ENCODE peak calls at places on chromosomes 5 and 9, in four cellular contexts. One of them, this sample, is unnamed.

GRCh38 chr5:55226027-55226933 is 835 bp downstream of the MCIDAS start:
- DNase-seq in HepG2: peak; percentile 38
- DNase-seq in H1: peak; percentile 92
- DNase-seq in HCT116: peak; percentile 72
- DNase-seq in this sample: peak; percentile 89

GRCh38 chr5:43514471-43514815 is 505 bp downstream of the C5orf34 start:
- DNase-seq in HepG2: peak; percentile 21
- DNase-seq in H1: no peak
- DNase-seq in HCT116: no peak
- DNase-seq in this sample: no peak

GRCh38 chr5:111641533-111642230 is 115.3 kb downstream of the NREP start:
- DNase-seq in H1: no peak
- DNase-seq in HCT116: no peak
- DNase-seq in HepG2: no peak
- DNase-seq in this sample: no peak

GRCh38 chr5:150077060-150077459 is 9.3 kb downstream of the CSF1R start:
- DNase-seq in HepG2: no peak
- DNase-seq in HCT116: no peak
- DNase-seq in H1: peak; percentile 20
- DNase-seq in this sample: no peak

GRCh38 chr9:5478214-5478613 is 27.9 kb downstream of the CD274 start:
- DNase-seq in HepG2: no peak
- DNase-seq in HCT116: no peak
- DNase-seq in H1: no peak
- DNase-seq in this sample: no peak

GRCh38 chr5:152568101-152568500 is 163.0 kb upstream of the NMUR2 start:
- DNase-seq in H1: no peak
- DNase-seq in HepG2: no peak
- DNase-seq in HCT116: no peak
- DNase-seq in this sample: no peak

GRCh38 chr5:107949688-107950341 is 279.1 kb upstream of the EFNA5 start:
- DNase-seq in H1: no peak
- DNase-seq in HCT116: no peak
- DNase-seq in HepG2: no peak
- DNase-seq in this sample: no peak

GRCh38 chr5:136058031-136058971 is 29.5 kb downstream of the TGFBI start:
- DNase-seq in HCT116: peak; percentile 35
- DNase-seq in H1: peak; percentile 55
- DNase-seq in HepG2: peak; percentile 99
- DNase-seq in this sample: no peak

GRCh38 chr5:179141867-179142266 is 81.7 kb downstream of the ZNF354C start:
- DNase-seq in HCT116: no peak
- DNase-seq in HepG2: no peak
- DNase-seq in H1: no peak
- DNase-seq in this sample: no peak

DNA sequence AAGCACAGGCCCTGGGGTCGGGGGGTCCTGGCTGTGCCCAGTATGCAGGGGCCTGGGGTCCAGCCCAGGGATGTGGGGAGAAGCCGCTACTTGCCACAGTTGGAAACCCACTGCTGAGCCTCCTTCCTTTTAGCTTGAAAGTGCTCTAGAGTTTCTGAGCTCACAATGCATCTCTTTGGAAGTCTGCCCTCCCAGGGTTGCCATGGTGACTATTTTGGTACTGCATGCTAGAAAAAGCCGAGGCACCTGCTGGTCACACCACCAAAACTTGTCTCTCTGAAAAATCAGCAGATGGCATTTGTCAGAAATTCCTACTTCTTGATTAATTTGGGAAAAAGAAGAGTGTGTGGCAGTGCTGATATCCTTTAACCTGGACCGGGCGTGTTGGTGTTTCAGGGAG is 151.8 kb downstream of the SEC61B start:
- DNase-seq in H1: no peak
- DNase-seq in HepG2: no peak
- DNase-seq in HCT116: no peak
- DNase-seq in this sample: no peak
- TF ChIP-seq FOSL1 in H1: no peak
- TF ChIP-seq FOSL1 in HepG2: no peak
- TF ChIP-seq FOSL1 in HCT116: no peak
- TF ChIP-seq FOSL1 in this sample: no peak

DNA sequence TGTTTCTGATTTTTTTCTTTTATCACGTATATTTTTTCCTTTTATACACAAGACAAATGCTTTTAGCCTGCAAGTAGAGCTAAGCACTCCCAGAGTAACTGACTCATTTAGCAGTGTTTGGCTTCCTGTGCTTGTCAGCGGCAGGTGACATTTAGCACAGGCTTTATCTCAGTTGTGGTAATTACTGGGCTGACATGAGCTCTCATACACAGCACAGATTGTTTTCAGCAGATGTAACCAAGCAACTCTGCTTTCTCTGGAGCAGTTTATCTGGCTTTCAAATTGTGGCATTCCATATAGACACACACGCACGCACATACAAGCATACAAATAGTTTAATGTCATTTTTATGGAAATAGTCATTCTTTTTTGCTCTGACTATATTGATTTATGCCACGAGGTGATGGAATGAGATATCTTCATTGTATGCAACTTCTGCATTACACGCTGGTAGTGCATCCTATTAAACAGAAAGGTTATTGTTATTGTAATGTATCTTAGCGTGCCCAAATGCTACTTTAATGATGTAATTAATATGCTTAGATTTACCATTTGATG is 379.0 kb upstream of the GRAMD2B start:
- DNase-seq in HCT116: no peak
- DNase-seq in HepG2: no peak
- DNase-seq in H1: no peak
- DNase-seq in this sample: no peak
- TF ChIP-seq FOSL1 in HCT116: no peak
- TF ChIP-seq FOSL1 in HepG2: no peak
- TF ChIP-seq FOSL1 in H1: no peak
- TF ChIP-seq FOSL1 in this sample: no peak

DNA sequence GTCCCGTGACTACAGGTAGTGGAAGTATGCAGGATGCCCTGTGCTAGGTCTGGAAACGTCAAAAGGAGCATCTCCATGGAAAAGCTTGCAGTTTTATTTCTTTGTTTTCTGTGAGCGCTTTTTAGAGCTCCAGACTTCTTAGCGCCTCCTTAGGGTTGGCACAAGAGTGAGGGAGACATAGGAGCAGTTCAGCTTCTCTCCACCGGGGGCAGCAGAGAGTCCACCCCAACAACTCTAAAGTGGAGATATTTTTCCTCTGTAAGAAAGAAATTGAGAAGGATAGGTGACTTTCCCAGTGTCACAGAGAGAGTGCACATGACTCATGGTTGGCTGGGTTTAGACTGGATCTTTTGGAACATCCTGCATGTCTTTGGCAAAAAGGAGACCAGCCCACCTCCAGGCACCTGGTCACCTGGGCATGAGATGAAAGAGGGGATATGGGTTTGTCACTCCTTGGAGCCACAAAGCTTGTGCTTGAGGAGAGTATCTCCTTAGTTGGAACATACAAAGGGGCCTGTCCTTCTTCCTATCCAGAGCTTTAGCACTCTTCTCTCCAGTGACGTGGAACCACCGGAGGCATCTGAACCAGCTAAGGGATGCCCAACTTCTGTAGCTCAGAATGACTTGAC is 637.7 kb downstream of the SEMA5A start:
- DNase-seq in HCT116: no peak
- DNase-seq in HepG2: no peak
- DNase-seq in H1: peak; percentile 90
- DNase-seq in this sample: peak; percentile 66
- TF ChIP-seq FOSL1 in HCT116: no peak
- TF ChIP-seq FOSL1 in HepG2: no peak
- TF ChIP-seq FOSL1 in H1: no peak
- TF ChIP-seq FOSL1 in this sample: no peak

GRCh38 chr9:71756753-71757152 is 11.6 kb downstream of the CEMIP2 start:
- DNase-seq in H1: no peak
- DNase-seq in HCT116: no peak
- DNase-seq in HepG2: peak; percentile 65
- DNase-seq in this sample: no peak
- TF ChIP-seq FOSL1 in H1: no peak
- TF ChIP-seq FOSL1 in HCT116: no peak
- TF ChIP-seq FOSL1 in HepG2: no peak
- TF ChIP-seq FOSL1 in this sample: no peak

GRCh38 chr5:171579849-171580505 is 160.5 kb downstream of the FGF18 start:
- DNase-seq in HCT116: no peak
- DNase-seq in HepG2: no peak
- DNase-seq in H1: no peak
- DNase-seq in this sample: no peak
- TF ChIP-seq FOSL1 in HCT116: no peak
- TF ChIP-seq FOSL1 in HepG2: no peak
- TF ChIP-seq FOSL1 in H1: no peak
- TF ChIP-seq FOSL1 in this sample: no peak

DNA sequence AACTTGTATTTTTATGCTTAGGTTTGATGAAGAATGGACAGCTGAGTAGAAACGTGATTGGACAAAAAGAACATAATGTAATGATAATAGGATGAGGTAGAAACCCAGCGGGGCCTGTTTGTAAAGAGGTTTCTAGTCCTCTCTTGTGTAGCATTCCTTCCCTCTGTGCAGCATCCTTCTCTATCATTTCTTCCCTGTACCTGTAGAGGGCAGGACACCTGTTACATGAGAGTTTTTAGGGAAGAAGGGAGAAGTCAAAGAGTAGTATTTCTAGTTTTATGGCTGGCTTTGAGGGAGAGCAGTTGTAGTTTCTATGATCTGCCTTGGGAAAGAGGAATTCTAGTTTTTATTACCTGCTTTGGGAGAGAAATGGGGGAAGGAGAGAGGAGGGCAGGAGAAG is 162.1 kb upstream of the FST start:
- DNase-seq in HepG2: no peak
- DNase-seq in H1: no peak
- DNase-seq in HCT116: no peak
- DNase-seq in this sample: no peak
- TF ChIP-seq FOSL1 in HepG2: no peak
- TF ChIP-seq FOSL1 in H1: no peak
- TF ChIP-seq FOSL1 in HCT116: no peak
- TF ChIP-seq FOSL1 in this sample: no peak

DNA sequence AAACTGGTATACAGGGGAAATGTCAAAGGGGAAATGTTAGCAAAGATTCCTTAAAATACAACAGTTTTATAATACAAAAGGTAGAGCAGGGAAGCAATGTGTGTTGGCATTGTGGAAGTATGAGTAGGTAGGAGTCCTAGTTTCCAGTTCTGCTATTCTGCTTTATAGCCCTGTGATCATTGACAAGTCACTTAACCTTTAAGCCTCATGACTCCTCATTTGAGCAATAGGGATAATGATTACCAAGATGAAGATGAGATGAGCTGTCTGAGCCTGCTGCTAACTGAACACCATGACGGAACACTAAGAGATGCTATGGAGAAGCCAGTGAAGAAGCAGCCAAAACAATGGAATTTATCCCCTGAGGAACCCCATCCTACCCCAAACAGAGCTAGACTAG is 251.7 kb downstream of the PAPPA start:
- DNase-seq in H1: no peak
- DNase-seq in HepG2: no peak
- DNase-seq in HCT116: no peak
- DNase-seq in this sample: no peak
- TF ChIP-seq FOSL1 in H1: no peak
- TF ChIP-seq FOSL1 in HepG2: no peak
- TF ChIP-seq FOSL1 in HCT116: no peak
- TF ChIP-seq FOSL1 in this sample: no peak

GRCh38 chr9:75812139-75812538 is 78.3 kb upstream of the PCSK5 start:
- DNase-seq in HepG2: no peak
- DNase-seq in HCT116: no peak
- DNase-seq in H1: no peak
- DNase-seq in this sample: no peak
- TF ChIP-seq FOSL1 in HepG2: no peak
- TF ChIP-seq FOSL1 in HCT116: no peak
- TF ChIP-seq FOSL1 in H1: no peak
- TF ChIP-seq FOSL1 in this sample: no peak

GRCh38 chr9:129483467-129484324 is 137.2 kb downstream of the C9orf50 start:
- DNase-seq in HCT116: peak; percentile 72
- DNase-seq in H1: no peak
- DNase-seq in HepG2: no peak
- DNase-seq in this sample: no peak

GRCh38 chr9:129484325-129485000 is 136.4 kb downstream of the C9orf50 start:
- DNase-seq in HCT116: no peak
- DNase-seq in HepG2: no peak
- DNase-seq in H1: no peak
- DNase-seq in this sample: no peak

GRCh38 chr9:129481824-129482511 is 138.9 kb downstream of the C9orf50 start:
- DNase-seq in HepG2: no peak
- DNase-seq in HCT116: no peak
- DNase-seq in H1: no peak
- DNase-seq in this sample: no peak

GRCh38 chr9:129481424-129481823 is 139.5 kb downstream of the C9orf50 start:
- DNase-seq in HCT116: no peak
- DNase-seq in HepG2: no peak
- DNase-seq in H1: no peak
- DNase-seq in this sample: no peak

GRCh38 chr9:129482521-129483466 is 138.1 kb downstream of the C9orf50 start:
- DNase-seq in HepG2: no peak
- DNase-seq in H1: no peak
- DNase-seq in HCT116: no peak
- DNase-seq in this sample: peak; percentile 86
- TF ChIP-seq FOSL1 in HepG2: no peak
- TF ChIP-seq FOSL1 in H1: no peak
- TF ChIP-seq FOSL1 in HCT116: no peak
- TF ChIP-seq FOSL1 in this sample: peak; percentile 66